ENCODE peak calls at places on chromosomes 2 and 18, in four cellular contexts. G is endothelial cell of umbilical vein, Z is breast epithelium, C is upper lobe of left lung. R is an unnamed sample.

GRCh38 chr2:9248363-9248762 is 41.8 kb downstream of the ASAP2 start:
- DNase-seq in G (no peak), Z (no peak), C (no peak), R (no peak)

GRCh38 chr2:18971628-18972027 is 382.3 kb upstream of the NT5C1B start:
- DNase-seq in G (no peak), Z (no peak), C (no peak), R (no peak)

GRCh38 chr2:241777167-241777685 is 604 bp downstream of the GAL3ST2 start:
- DNase-seq in G (no peak), Z (peak), C (peak), R (no peak)

GRCh38 chr18:76493213-76494107 is 1.6 kb downstream of the ZNF516 start:
- DNase-seq in G (peak), Z (no peak), C (peak), R (no peak)

GRCh38 chr2:208175843-208176160 is 12.4 kb upstream of the CRYGA start:
- DNase-seq in G (no peak), Z (no peak), C (no peak), R (no peak)

GRCh38 chr2:2720351-2720750 is 389.3 kb upstream of the MYT1L start:
- DNase-seq in G (no peak), Z (no peak), C (no peak), R (no peak)

GRCh38 chr2:17616405-17616804 is 75.9 kb downstream of the VSNL1 start:
- DNase-seq in G (no peak), Z (no peak), C (no peak), R (no peak)

GRCh38 chr2:63890678-63891077 is 49.0 kb downstream of the UGP2 start:
- DNase-seq in G (no peak), Z (no peak), C (no peak), R (no peak)

GRCh38 chr2:101307950-101308431 is 510 bp downstream of the RNF149 start:
- DNase-seq in G (no peak), Z (no peak), C (peak), R (no peak)

GRCh38 chr2:218727502-218728165 is 17.0 kb downstream of the TTLL4 start:
- DNase-seq in G (peak), Z (no peak), C (no peak), R (no peak)

GRCh38 chr2:54535599-54536195 is 79.6 kb downstream of the SPTBN1 start:
- DNase-seq in G (no peak), Z (no peak), C (peak), R (no peak)

GRCh38 chr2:6111676-6112294 is 419.6 kb downstream of the SOX11 start:
- DNase-seq in G (no peak), Z (no peak), C (no peak), R (no peak)

GRCh38 chr2:156099382-156099781 is 233.1 kb downstream of the NR4A2 start:
- DNase-seq in G (no peak), Z (no peak), C (no peak), R (no peak)

GRCh38 chr2:71064754-71065621 is 3.5 kb upstream of the NAGK start:
- DNase-seq in G (no peak), Z (no peak), C (peak), R (no peak)

GRCh38 chr2:120397362-120397811 is 51.5 kb downstream of the INHBB start:
- DNase-seq in G (no peak), Z (no peak), C (no peak), R (no peak)

GRCh38 chr18:22172594-22173049 is 3.2 kb downstream of the GATA6 start:
- DNase-seq in G (peak), Z (no peak), C (peak), R (no peak)

GRCh38 chr2:108534577-108535379 is 508 bp downstream of the LIMS1 start:
- DNase-seq in G (peak), Z (peak), C (peak), R (no peak)

GRCh38 chr2:160075171-160075570 is 12.8 kb upstream of the PLA2R1 start:
- DNase-seq in G (peak), Z (peak), C (no peak), R (no peak)

GRCh38 chr2:164831887-164832286 is 9.7 kb downstream of the COBLL1 start:
- DNase-seq in G (peak), Z (no peak), C (no peak), R (no peak)

GRCh38 chr18:49980869-49981268 is 167.5 kb upstream of the ACAA2 start:
- DNase-seq in G (no peak), Z (no peak), C (no peak), R (no peak)

GRCh38 chr2:211203986-211204385 is 647.6 kb downstream of the CPS1 start:
- DNase-seq in G (no peak), Z (no peak), C (no peak), R (no peak)

DNA sequence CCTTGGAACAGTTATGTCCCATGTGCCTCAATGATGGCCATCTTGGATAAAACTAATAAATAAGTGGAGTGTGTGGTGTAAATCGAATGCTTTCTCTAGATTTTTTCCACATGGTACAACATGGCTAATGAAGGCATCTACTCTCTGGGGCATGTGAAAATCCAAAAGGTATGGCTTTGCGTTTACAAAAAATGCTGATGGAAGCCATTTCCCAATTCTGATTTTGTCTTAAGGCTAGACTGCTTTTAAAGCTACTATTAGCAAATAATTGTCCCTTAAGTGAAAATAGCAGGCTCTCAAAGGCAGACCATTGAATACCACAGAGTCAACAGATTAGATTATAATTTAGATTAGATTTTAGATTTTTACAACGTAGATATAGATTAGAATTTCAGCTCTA is 183.7 kb downstream of the LRRTM1 start:
- DNase-seq in G (no peak), Z (no peak), C (no peak), R (no peak)
- TF ChIP-seq POLR2A in G (no peak), Z (no peak), C (no peak), R (no peak)

GRCh38 chr2:216299130-216299529 is 73.2 kb downstream of the MARCHF4 start:
- DNase-seq in G (no peak), Z (no peak), C (no peak), R (no peak)
- TF ChIP-seq POLR2AphosphoS5 in G (no peak), Z (no peak), C (no peak), R (no peak)

DNA sequence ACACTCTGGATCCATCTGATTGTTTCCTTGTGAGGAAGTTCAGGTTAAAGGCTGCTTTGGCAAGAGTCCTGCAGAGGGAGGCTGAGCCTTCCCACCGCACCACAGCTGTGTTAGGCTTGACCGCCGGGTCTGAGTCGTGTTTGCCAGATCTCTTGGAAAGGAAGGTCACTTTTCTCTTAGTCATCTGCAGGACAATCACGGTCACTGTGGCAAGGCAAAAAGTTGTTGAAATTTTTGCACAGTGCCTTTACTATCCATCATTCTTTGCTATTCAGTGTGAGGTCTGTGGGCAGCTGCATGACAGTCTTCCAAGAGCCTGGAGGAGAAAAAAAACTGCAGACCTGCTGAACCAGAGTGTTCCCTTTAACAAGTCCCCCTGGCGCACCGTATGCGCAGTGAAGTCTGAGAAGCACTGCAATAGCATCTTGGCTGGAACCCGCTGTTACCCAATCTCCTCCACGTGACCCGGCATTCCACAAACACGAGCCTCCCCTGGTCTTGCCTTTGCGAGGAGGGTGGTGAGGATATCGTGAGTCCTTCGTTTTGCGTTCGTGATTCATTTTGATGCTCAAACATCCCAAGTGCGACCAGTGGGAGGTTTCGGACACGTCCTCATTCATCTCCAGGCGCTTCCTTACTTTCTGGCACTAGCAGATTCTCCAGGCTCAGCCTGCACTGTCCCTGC is 23.0 kb downstream of the BIN1 start:
- DNase-seq in G (peak), Z (peak), C (peak), R (no peak)
- TF ChIP-seq POLR2A in G (peak), Z (no peak), C (no peak), R (no peak)

GRCh38 chr2:41932241-41933034 is 115.4 kb upstream of the PKDCC start:
- DNase-seq in G (no peak), Z (peak), C (peak), R (no peak)
- TF ChIP-seq POLR2AphosphoS5 in G (no peak), Z (peak), C (peak), R (no peak)